ENCODE peak calls at places on chromosomes 16 and 17, in six cellular contexts. F is activated CD8-positive, alpha-beta memory T cell treated with anti-CD3 and anti-CD28 coated beads, Interleukin-2, amount 10 ng/mL, durations not matched to agents 7 days and 5 days; H is AG04450; B is HepG2; I is activated T-helper 9 cell treated with anti-CD3 and anti-CD28 coated beads, Interleukin-2, amount 50 U/mL, for 16 hours; C is cardiac septum. T is an unnamed sample.

GRCh38 chr17:64196626-64197025 is 66.4 kb downstream of the TEX2 start:
- DNase-seq in I (no peak), H (no peak), B (no peak), F (no peak), C (no peak), T (no peak)

GRCh38 chr16:20743591-20743990 is 2.0 kb upstream of the THUMPD1 start:
- DNase-seq in C (no peak), H (no peak), F (no peak), I (no peak), B (no peak), T (no peak)

GRCh38 chr16:55147401-55147800 is 176.6 kb upstream of the IRX6 start:
- DNase-seq in B (no peak), I (no peak), H (no peak), C (no peak), F (no peak), T (no peak)

GRCh38 chr17:40491486-40491885 is 9.9 kb downstream of the TNS4 start:
- DNase-seq in B (no peak), F (no peak), H (no peak), C (no peak), I (no peak), T (no peak)

GRCh38 chr17:50447870-50448573 is 20.7 kb downstream of the CHAD start:
- DNase-seq in B (peak), H (no peak), I (no peak), C (no peak), F (no peak), T (no peak)

GRCh38 chr17:40068917-40069750 is 6.4 kb downstream of the THRA start:
- DNase-seq in H (peak), B (no peak), F (peak), C (peak), I (peak), T (peak)

GRCh38 chr17:54785643-54786258 is 114.9 kb upstream of the TOM1L1 start:
- DNase-seq in I (no peak), F (no peak), H (no peak), B (no peak), C (no peak), T (no peak)

GRCh38 chr17:77323413-77324171 is 182.8 kb downstream of the SEC14L1 start:
- DNase-seq in C (peak), F (no peak), B (no peak), I (no peak), H (no peak), T (peak)

GRCh38 chr17:41340496-41340895 is 10.1 kb downstream of the KRT33A start:
- DNase-seq in F (peak), H (no peak), B (no peak), C (no peak), I (no peak), T (no peak)

GRCh38 chr17:4999429-5000093 is 1.8 kb downstream of the KIF1C start:
- DNase-seq in I (no peak), H (no peak), B (no peak), F (no peak), C (no peak), T (no peak)

GRCh38 chr16:85751665-85752501 is 987 bp upstream of the C16orf74 start:
- DNase-seq in C (no peak), I (no peak), B (no peak), H (no peak), F (no peak), T (no peak)

GRCh38 chr16:85124636-85125346 is 12.5 kb upstream of the CIBAR2 start:
- DNase-seq in H (no peak), F (no peak), C (no peak), B (no peak), I (no peak), T (no peak)

GRCh38 chr17:5585814-5586558 is 1.7 kb upstream of the NLRP1 start:
- DNase-seq in B (no peak), C (no peak), I (no peak), H (no peak), F (peak), T (peak)

GRCh38 chr16:15829460-15829859 is 27.4 kb downstream of the MYH11 start:
- DNase-seq in I (no peak), B (no peak), H (peak), F (no peak), C (peak), T (no peak)

GRCh38 chr16:69176033-69176780 is 10.8 kb upstream of the SNTB2 start:
- DNase-seq in H (peak), I (no peak), F (no peak), B (no peak), C (no peak), T (no peak)

GRCh38 chr17:49964539-49965521 is 4.2 kb upstream of the DLX4 start:
- DNase-seq in C (no peak), I (no peak), F (peak), H (no peak), B (no peak), T (no peak)

GRCh38 chr17:44672479-44673093 is 16.3 kb downstream of the MEIOC start:
- DNase-seq in I (no peak), C (no peak), B (peak), H (no peak), F (no peak), T (no peak)

GRCh38 chr16:30349695-30350094 is 5.4 kb downstream of the CD2BP2 start:
- DNase-seq in H (no peak), C (no peak), I (no peak), F (no peak), B (no peak), T (no peak)

GRCh38 chr17:73013299-73013698 is 79.2 kb downstream of the SLC39A11 start:
- DNase-seq in C (no peak), B (no peak), H (no peak), I (no peak), F (no peak), T (no peak)

GRCh38 chr17:76452102-76452645 is 778 bp downstream of the UBE2O start:
- DNase-seq in H (no peak), F (peak), I (no peak), C (no peak), B (no peak), T (no peak)

GRCh38 chr16:964696-965395 is 5.9 kb downstream of the LMF1 start:
- DNase-seq in B (no peak), H (no peak), I (peak), F (peak), C (no peak), T (no peak)

GRCh38 chr16:77376358-77376757 is 58.5 kb downstream of the ADAMTS18 start:
- DNase-seq in F (peak), H (no peak), I (no peak), C (no peak), B (no peak), T (no peak)

GRCh38 chr17:61536417-61536955 is 54.5 kb downstream of the NACA2 start:
- DNase-seq in H (no peak), C (no peak), I (no peak), F (no peak), B (no peak), T (no peak)

GRCh38 chr17:28549274-28550132 is 2.9 kb downstream of the UNC119 start:
- DNase-seq in B (no peak), F (peak), I (peak), H (no peak), C (no peak), T (no peak)

GRCh38 chr16:73418051-73418450 is 370.1 kb upstream of the ZFHX3 start:
- DNase-seq in I (no peak), F (no peak), C (no peak), H (no peak), B (no peak), T (no peak)

GRCh38 chr17:33520404-33521032 is 227.4 kb upstream of the ASIC2 start:
- DNase-seq in B (peak), H (no peak), I (no peak), F (peak), C (no peak), T (peak)

GRCh38 chr16:73285336-73285735 is 237.4 kb upstream of the ZFHX3 start:
- DNase-seq in C (no peak), H (no peak), F (no peak), I (no peak), B (no peak), T (no peak)

GRCh38 chr17:21194210-21194609 is 19.8 kb downstream of the TMEM11 start:
- DNase-seq in I (no peak), H (no peak), F (no peak), B (no peak), C (no peak), T (no peak)

GRCh38 chr16:23771642-23772041 is 16.8 kb downstream of the CHP2 start:
- DNase-seq in I (no peak), C (no peak), H (no peak), B (no peak), F (no peak), T (no peak)

GRCh38 chr17:76270127-76270592 is 5.0 kb downstream of the UBALD2 start:
- DNase-seq in H (no peak), F (peak), I (no peak), C (no peak), B (no peak), T (no peak)

GRCh38 chr17:2191227-2191626 is 112.4 kb downstream of the SMG6 start:
- DNase-seq in I (no peak), H (no peak), C (no peak), B (no peak), F (no peak), T (no peak)

GRCh38 chr16:1102921-1103648 is 7.0 kb upstream of the C1QTNF8 start:
- DNase-seq in H (no peak), I (peak), C (no peak), B (no peak), F (peak), T (peak)

GRCh38 chr17:7380855-7381683 is at the start of gene TNK1:
- DNase-seq in H (no peak), B (peak), F (no peak), C (peak), I (no peak), T (no peak)

GRCh38 chr16:22235839-22236745 is 30.0 kb downstream of the EEF2K start:
- DNase-seq in I (no peak), C (no peak), F (no peak), B (no peak), H (no peak), T (no peak)

GRCh38 chr16:47052666-47053640 is 79.5 kb upstream of the DNAJA2 start:
- DNase-seq in I (no peak), H (no peak), F (no peak), C (no peak), B (no peak), T (no peak)

GRCh38 chr17:43940630-43941029 is 1.6 kb downstream of the PPY start:
- DNase-seq in F (no peak), I (no peak), C (no peak), H (no peak), B (peak), T (peak)

GRCh38 chr16:66093217-66093616 is 273.3 kb upstream of the CDH5 start:
- DNase-seq in H (no peak), I (no peak), B (no peak), C (no peak), F (no peak), T (no peak)

GRCh38 chr16:82368041-82368440 is 198.0 kb upstream of the MPHOSPH6 start:
- DNase-seq in I (no peak), C (no peak), B (peak), H (no peak), F (no peak), T (peak)

GRCh38 chr17:38868095-38868967 is 1.5 kb upstream of the LASP1 start:
- DNase-seq in I (no peak), C (no peak), H (no peak), F (peak), B (peak), T (no peak)